ENCODE peak calls at places on chromosomes 3 and 15, in nine cellular contexts. One of them, this sample, is unnamed.

GRCh38 chr15:86691091-86691490 is 611.4 kb downstream of the AGBL1 start:
- DNase-seq in uterus: no peak
- DNase-seq in T47D: no peak
- DNase-seq in KBM-7: no peak
- DNase-seq in omental fat pad: no peak
- DNase-seq in EH: no peak
- DNase-seq in psoas muscle: no peak
- DNase-seq in osteoblast: no peak
- DNase-seq in activated gamma-delta T cell treated with Interleukin-2 at 50 U/mL for 16 hours: no peak
- DNase-seq in this sample: no peak

GRCh38 chr15:48373855-48374421 is 42.7 kb downstream of the DUT start:
- DNase-seq in uterus: peak; percentile 42
- DNase-seq in T47D: no peak
- DNase-seq in KBM-7: no peak
- DNase-seq in omental fat pad: no peak
- DNase-seq in EH: peak; percentile 87
- DNase-seq in psoas muscle: peak; percentile 56
- DNase-seq in osteoblast: peak; percentile 81
- DNase-seq in activated gamma-delta T cell treated with Interleukin-2 at 50 U/mL for 16 hours: no peak
- DNase-seq in this sample: no peak

GRCh38 chr15:28903555-28903954 is 17.8 kb downstream of the APBA2 start:
- DNase-seq in uterus: no peak
- DNase-seq in T47D: no peak
- DNase-seq in KBM-7: no peak
- DNase-seq in omental fat pad: no peak
- DNase-seq in EH: no peak
- DNase-seq in psoas muscle: no peak
- DNase-seq in osteoblast: no peak
- DNase-seq in activated gamma-delta T cell treated with Interleukin-2 at 50 U/mL for 16 hours: no peak
- DNase-seq in this sample: peak; percentile 17

GRCh38 chr3:138833908-138834358 is 795 bp downstream of the PIK3CB start:
- DNase-seq in uterus: peak; percentile 22
- DNase-seq in T47D: no peak
- DNase-seq in KBM-7: peak; percentile 61
- DNase-seq in omental fat pad: no peak
- DNase-seq in EH: peak; percentile 25
- DNase-seq in psoas muscle: peak; percentile 41
- DNase-seq in osteoblast: peak; percentile 72
- DNase-seq in activated gamma-delta T cell treated with Interleukin-2 at 50 U/mL for 16 hours: no peak
- DNase-seq in this sample: no peak

GRCh38 chr3:191236635-191237034 is 37.6 kb downstream of the OSTN start:
- DNase-seq in uterus: no peak
- DNase-seq in T47D: no peak
- DNase-seq in KBM-7: no peak
- DNase-seq in omental fat pad: no peak
- DNase-seq in EH: peak; percentile 90
- DNase-seq in psoas muscle: no peak
- DNase-seq in osteoblast: no peak
- DNase-seq in activated gamma-delta T cell treated with Interleukin-2 at 50 U/mL for 16 hours: no peak
- DNase-seq in this sample: no peak

GRCh38 chr3:129424185-129424841 is 4.1 kb downstream of the EFCAB12 start:
- DNase-seq in uterus: no peak
- DNase-seq in T47D: no peak
- DNase-seq in KBM-7: peak; percentile 82
- DNase-seq in omental fat pad: no peak
- DNase-seq in EH: peak; percentile 48
- DNase-seq in psoas muscle: no peak
- DNase-seq in osteoblast: no peak
- DNase-seq in activated gamma-delta T cell treated with Interleukin-2 at 50 U/mL for 16 hours: no peak
- DNase-seq in this sample: peak; percentile 64

GRCh38 chr3:140871022-140871421 is 70.6 kb upstream of the SLC25A36 start:
- DNase-seq in uterus: no peak
- DNase-seq in T47D: no peak
- DNase-seq in KBM-7: no peak
- DNase-seq in omental fat pad: no peak
- DNase-seq in EH: no peak
- DNase-seq in psoas muscle: no peak
- DNase-seq in osteoblast: no peak
- DNase-seq in activated gamma-delta T cell treated with Interleukin-2 at 50 U/mL for 16 hours: no peak
- DNase-seq in this sample: no peak

GRCh38 chr3:38136272-38136806 is 588 bp downstream of the ACAA1 start:
- DNase-seq in uterus: no peak
- DNase-seq in T47D: no peak
- DNase-seq in KBM-7: no peak
- DNase-seq in omental fat pad: peak; percentile 11
- DNase-seq in EH: peak; percentile 45
- DNase-seq in psoas muscle: no peak
- DNase-seq in osteoblast: no peak
- DNase-seq in activated gamma-delta T cell treated with Interleukin-2 at 50 U/mL for 16 hours: no peak
- DNase-seq in this sample: no peak

GRCh38 chr3:21846976-21847375 is 96.0 kb upstream of the ZNF385D start:
- DNase-seq in uterus: no peak
- DNase-seq in T47D: no peak
- DNase-seq in KBM-7: no peak
- DNase-seq in omental fat pad: no peak
- DNase-seq in EH: peak; percentile 4
- DNase-seq in psoas muscle: no peak
- DNase-seq in osteoblast: no peak
- DNase-seq in activated gamma-delta T cell treated with Interleukin-2 at 50 U/mL for 16 hours: no peak
- DNase-seq in this sample: no peak

GRCh38 chr15:88621789-88622604 is 857 bp downstream of the AEN start:
- DNase-seq in uterus: no peak
- DNase-seq in T47D: no peak
- DNase-seq in KBM-7: peak; percentile 87
- DNase-seq in omental fat pad: no peak
- DNase-seq in EH: peak; percentile 69
- DNase-seq in psoas muscle: no peak
- DNase-seq in osteoblast: peak; percentile 84
- DNase-seq in activated gamma-delta T cell treated with Interleukin-2 at 50 U/mL for 16 hours: peak; percentile 41
- DNase-seq in this sample: peak; percentile 51

GRCh38 chr3:113000691-113001090 is 9.9 kb downstream of the GTPBP8 start:
- DNase-seq in uterus: no peak
- DNase-seq in T47D: no peak
- DNase-seq in KBM-7: no peak
- DNase-seq in omental fat pad: no peak
- DNase-seq in EH: no peak
- DNase-seq in psoas muscle: no peak
- DNase-seq in osteoblast: no peak
- DNase-seq in activated gamma-delta T cell treated with Interleukin-2 at 50 U/mL for 16 hours: no peak
- DNase-seq in this sample: no peak

GRCh38 chr3:148178508-148178907 is 519.2 kb upstream of the AGTR1 start:
- DNase-seq in uterus: no peak
- DNase-seq in T47D: no peak
- DNase-seq in KBM-7: no peak
- DNase-seq in omental fat pad: no peak
- DNase-seq in EH: no peak
- DNase-seq in psoas muscle: no peak
- DNase-seq in osteoblast: no peak
- DNase-seq in activated gamma-delta T cell treated with Interleukin-2 at 50 U/mL for 16 hours: no peak
- DNase-seq in this sample: no peak

GRCh38 chr3:121126378-121127035 is 218.5 kb downstream of the STXBP5L start:
- DNase-seq in uterus: no peak
- DNase-seq in T47D: no peak
- DNase-seq in KBM-7: no peak
- DNase-seq in omental fat pad: no peak
- DNase-seq in EH: no peak
- DNase-seq in psoas muscle: no peak
- DNase-seq in osteoblast: no peak
- DNase-seq in activated gamma-delta T cell treated with Interleukin-2 at 50 U/mL for 16 hours: no peak
- DNase-seq in this sample: no peak

GRCh38 chr3:53225651-53226050 is 30.2 kb downstream of the TKT start:
- DNase-seq in uterus: no peak
- DNase-seq in T47D: no peak
- DNase-seq in KBM-7: no peak
- DNase-seq in omental fat pad: no peak
- DNase-seq in EH: no peak
- DNase-seq in psoas muscle: no peak
- DNase-seq in osteoblast: no peak
- DNase-seq in activated gamma-delta T cell treated with Interleukin-2 at 50 U/mL for 16 hours: no peak
- DNase-seq in this sample: no peak

GRCh38 chr3:14093831-14094230 is 30.8 kb downstream of the CHCHD4 start:
- DNase-seq in uterus: no peak
- DNase-seq in T47D: no peak
- DNase-seq in KBM-7: no peak
- DNase-seq in omental fat pad: no peak
- DNase-seq in EH: no peak
- DNase-seq in psoas muscle: no peak
- DNase-seq in osteoblast: no peak
- DNase-seq in activated gamma-delta T cell treated with Interleukin-2 at 50 U/mL for 16 hours: no peak
- DNase-seq in this sample: no peak

GRCh38 chr15:60614862-60615771 is 136.2 kb upstream of the ICE2 start:
- DNase-seq in uterus: no peak
- DNase-seq in T47D: no peak
- DNase-seq in KBM-7: no peak
- DNase-seq in omental fat pad: no peak
- DNase-seq in EH: no peak
- DNase-seq in psoas muscle: no peak
- DNase-seq in osteoblast: no peak
- DNase-seq in activated gamma-delta T cell treated with Interleukin-2 at 50 U/mL for 16 hours: no peak
- DNase-seq in this sample: no peak

GRCh38 chr15:66405605-66406004 is 18.9 kb downstream of the MAP2K1 start:
- DNase-seq in uterus: no peak
- DNase-seq in T47D: no peak
- DNase-seq in KBM-7: no peak
- DNase-seq in omental fat pad: no peak
- DNase-seq in EH: peak; percentile 20
- DNase-seq in psoas muscle: no peak
- DNase-seq in osteoblast: peak; percentile 79
- DNase-seq in activated gamma-delta T cell treated with Interleukin-2 at 50 U/mL for 16 hours: no peak
- DNase-seq in this sample: no peak

GRCh38 chr3:107740992-107741896 is 218.5 kb downstream of the BBX start:
- DNase-seq in uterus: no peak
- DNase-seq in T47D: no peak
- DNase-seq in KBM-7: peak; percentile 38
- DNase-seq in omental fat pad: no peak
- DNase-seq in EH: peak; percentile 35
- DNase-seq in psoas muscle: no peak
- DNase-seq in osteoblast: peak; percentile 29
- DNase-seq in activated gamma-delta T cell treated with Interleukin-2 at 50 U/mL for 16 hours: no peak
- DNase-seq in this sample: no peak

GRCh38 chr15:66369773-66370651 is 13.5 kb upstream of the TIPIN start:
- DNase-seq in uterus: no peak
- DNase-seq in T47D: peak; percentile 9
- DNase-seq in KBM-7: peak; percentile 94
- DNase-seq in omental fat pad: no peak
- DNase-seq in EH: peak; percentile 11
- DNase-seq in psoas muscle: no peak
- DNase-seq in osteoblast: peak; percentile 82
- DNase-seq in activated gamma-delta T cell treated with Interleukin-2 at 50 U/mL for 16 hours: no peak
- DNase-seq in this sample: no peak

GRCh38 chr3:2568929-2569328 is 470.3 kb downstream of the CNTN4 start:
- DNase-seq in uterus: no peak
- DNase-seq in T47D: no peak
- DNase-seq in KBM-7: no peak
- DNase-seq in omental fat pad: no peak
- DNase-seq in EH: no peak
- DNase-seq in psoas muscle: no peak
- DNase-seq in osteoblast: no peak
- DNase-seq in activated gamma-delta T cell treated with Interleukin-2 at 50 U/mL for 16 hours: no peak
- DNase-seq in this sample: no peak

GRCh38 chr15:96218623-96219465 is 111.7 kb upstream of the NR2F2 start:
- DNase-seq in uterus: no peak
- DNase-seq in T47D: no peak
- DNase-seq in KBM-7: no peak
- DNase-seq in omental fat pad: no peak
- DNase-seq in EH: no peak
- DNase-seq in psoas muscle: no peak
- DNase-seq in osteoblast: no peak
- DNase-seq in activated gamma-delta T cell treated with Interleukin-2 at 50 U/mL for 16 hours: no peak
- DNase-seq in this sample: no peak

GRCh38 chr3:160748787-160749186 is 7.2 kb upstream of the PPM1L start:
- DNase-seq in uterus: no peak
- DNase-seq in T47D: no peak
- DNase-seq in KBM-7: no peak
- DNase-seq in omental fat pad: no peak
- DNase-seq in EH: no peak
- DNase-seq in psoas muscle: no peak
- DNase-seq in osteoblast: no peak
- DNase-seq in activated gamma-delta T cell treated with Interleukin-2 at 50 U/mL for 16 hours: no peak
- DNase-seq in this sample: no peak

GRCh38 chr3:128281461-128282367 is 128.4 kb downstream of the EEFSEC start:
- DNase-seq in uterus: peak; percentile 70
- DNase-seq in T47D: no peak
- DNase-seq in KBM-7: no peak
- DNase-seq in omental fat pad: no peak
- DNase-seq in EH: no peak
- DNase-seq in psoas muscle: no peak
- DNase-seq in osteoblast: no peak
- DNase-seq in activated gamma-delta T cell treated with Interleukin-2 at 50 U/mL for 16 hours: no peak
- DNase-seq in this sample: no peak

GRCh38 chr3:143716731-143717130 is 131.5 kb downstream of the SLC9A9 start:
- DNase-seq in uterus: no peak
- DNase-seq in T47D: no peak
- DNase-seq in KBM-7: no peak
- DNase-seq in omental fat pad: no peak
- DNase-seq in EH: no peak
- DNase-seq in psoas muscle: no peak
- DNase-seq in osteoblast: no peak
- DNase-seq in activated gamma-delta T cell treated with Interleukin-2 at 50 U/mL for 16 hours: no peak
- DNase-seq in this sample: no peak

GRCh38 chr3:28836199-28836598 is 444.7 kb upstream of the RBMS3 start:
- DNase-seq in uterus: no peak
- DNase-seq in T47D: no peak
- DNase-seq in KBM-7: no peak
- DNase-seq in omental fat pad: no peak
- DNase-seq in EH: peak; percentile 24
- DNase-seq in psoas muscle: no peak
- DNase-seq in osteoblast: peak; percentile 44
- DNase-seq in activated gamma-delta T cell treated with Interleukin-2 at 50 U/mL for 16 hours: no peak
- DNase-seq in this sample: no peak

GRCh38 chr15:40115670-40116093 is 7.0 kb upstream of the BMF start:
- DNase-seq in uterus: no peak
- DNase-seq in T47D: no peak
- DNase-seq in KBM-7: peak; percentile 89
- DNase-seq in omental fat pad: no peak
- DNase-seq in EH: no peak
- DNase-seq in psoas muscle: no peak
- DNase-seq in osteoblast: peak; percentile 42
- DNase-seq in activated gamma-delta T cell treated with Interleukin-2 at 50 U/mL for 16 hours: peak; percentile 34
- DNase-seq in this sample: peak; percentile 85

GRCh38 chr3:136778865-136779264 is 26.7 kb upstream of the STAG1 start:
- DNase-seq in uterus: no peak
- DNase-seq in T47D: no peak
- DNase-seq in KBM-7: no peak
- DNase-seq in omental fat pad: no peak
- DNase-seq in EH: peak; percentile 82
- DNase-seq in psoas muscle: no peak
- DNase-seq in osteoblast: no peak
- DNase-seq in activated gamma-delta T cell treated with Interleukin-2 at 50 U/mL for 16 hours: no peak
- DNase-seq in this sample: no peak

GRCh38 chr3:57001356-57001755 is 59.1 kb upstream of the SPATA12 start:
- DNase-seq in uterus: no peak
- DNase-seq in T47D: no peak
- DNase-seq in KBM-7: no peak
- DNase-seq in omental fat pad: no peak
- DNase-seq in EH: no peak
- DNase-seq in psoas muscle: no peak
- DNase-seq in osteoblast: no peak
- DNase-seq in activated gamma-delta T cell treated with Interleukin-2 at 50 U/mL for 16 hours: no peak
- DNase-seq in this sample: no peak

GRCh38 chr15:79593119-79593869 is 161.2 kb downstream of the MINAR1 start:
- DNase-seq in uterus: no peak
- DNase-seq in T47D: peak; percentile 9
- DNase-seq in KBM-7: peak; percentile 16
- DNase-seq in omental fat pad: no peak
- DNase-seq in EH: peak; percentile 16
- DNase-seq in psoas muscle: no peak
- DNase-seq in osteoblast: no peak
- DNase-seq in activated gamma-delta T cell treated with Interleukin-2 at 50 U/mL for 16 hours: no peak
- DNase-seq in this sample: no peak

GRCh38 chr3:189325454-189325853 is 153.7 kb downstream of the TPRG1 start:
- DNase-seq in uterus: no peak
- DNase-seq in T47D: no peak
- DNase-seq in KBM-7: no peak
- DNase-seq in omental fat pad: no peak
- DNase-seq in EH: no peak
- DNase-seq in psoas muscle: no peak
- DNase-seq in osteoblast: no peak
- DNase-seq in activated gamma-delta T cell treated with Interleukin-2 at 50 U/mL for 16 hours: no peak
- DNase-seq in this sample: no peak

GRCh38 chr3:38111201-38111600 is 25.7 kb downstream of the ACAA1 start:
- DNase-seq in uterus: no peak
- DNase-seq in T47D: no peak
- DNase-seq in KBM-7: no peak
- DNase-seq in omental fat pad: peak; percentile 0
- DNase-seq in EH: no peak
- DNase-seq in psoas muscle: no peak
- DNase-seq in osteoblast: no peak
- DNase-seq in activated gamma-delta T cell treated with Interleukin-2 at 50 U/mL for 16 hours: no peak
- DNase-seq in this sample: no peak